ENCODE peak calls at places on chromosomes 4 and X, in eight cellular contexts. I is cardiac muscle cell, S is brain microvascular endothelial cell, K is gastrocnemius medialis, A is tibial nerve, P is HFF-Myc, J is OCI-LY7, M is AG09319. T is an unnamed sample.

GRCh38 chrX:1507511-1508463 is 29.2 kb downstream of the P2RY8 start:
- DNase-seq in M (no peak), K (no peak), P (no peak), J (no peak), S (no peak), I (no peak), A (no peak), T (no peak)

GRCh38 chrX:78595901-78596502 is 63.1 kb downstream of the RTL3 start:
- DNase-seq in K (no peak), S (no peak), A (no peak), J (peak; percentile 13), I (peak; percentile 44), M (no peak), P (no peak), T (peak; percentile 5)

GRCh38 chr4:38177792-38178665 is 217.8 kb downstream of the PTTG2 start:
- DNase-seq in A (peak; percentile 55), I (peak; percentile 83), M (no peak), S (no peak), P (no peak), K (peak; percentile 81), J (no peak), T (peak; percentile 26)

GRCh38 chrX:154450312-154450711 is 6.4 kb downstream of the FAM50A start:
- DNase-seq in M (no peak), K (no peak), I (no peak), P (no peak), J (no peak), A (no peak), S (no peak), T (no peak)

GRCh38 chr4:56674984-56675383 is 6.1 kb downstream of the HOPX start:
- DNase-seq in M (no peak), K (no peak), S (peak; percentile 43), P (no peak), I (no peak), J (no peak), A (no peak), T (peak; percentile 22)

GRCh38 chrX:47802589-47802988 is 34.1 kb upstream of the ZNF81 start:
- DNase-seq in K (no peak), S (no peak), A (no peak), J (no peak), M (no peak), I (peak; percentile 11), P (no peak), T (no peak)

GRCh38 chrX:72714471-72714916 is 388 bp upstream of the PHKA1 start:
- DNase-seq in J (no peak), K (peak; percentile 90), P (no peak), I (peak; percentile 86), S (peak; percentile 37), M (peak; percentile 12), A (peak; percentile 33), T (peak; percentile 87)

GRCh38 chr4:110518889-110519490 is 43.0 kb downstream of the ENPEP start:
- DNase-seq in P (no peak), J (peak; percentile 37), A (no peak), M (no peak), S (peak; percentile 17), K (no peak), I (peak; percentile 40), T (peak; percentile 13)

GRCh38 chrX:151984328-151984727 is 9.9 kb upstream of the GABRE start:
- DNase-seq in A (no peak), K (no peak), I (peak; percentile 87), M (no peak), P (no peak), J (no peak), S (peak; percentile 84), T (peak; percentile 82)

GRCh38 chr4:104447346-104447745 is 47.3 kb downstream of the CXXC4 start:
- DNase-seq in P (no peak), S (no peak), A (no peak), M (no peak), J (no peak), K (no peak), I (no peak), T (no peak)

GRCh38 chr4:174528226-174528625 is 5.9 kb upstream of the HPGD start:
- DNase-seq in P (no peak), I (no peak), M (no peak), A (no peak), S (no peak), J (no peak), K (no peak), T (no peak)

GRCh38 chr4:169492436-169493163 is 119.8 kb downstream of the NEK1 start:
- DNase-seq in A (no peak), J (peak; percentile 45), P (peak; percentile 19), M (no peak), S (peak; percentile 41), I (peak; percentile 56), K (no peak), T (peak; percentile 18)

GRCh38 chr4:81214518-81215218 is 354 bp downstream of the PRKG2 start:
- DNase-seq in K (no peak), M (no peak), A (no peak), S (peak; percentile 9), P (no peak), I (peak; percentile 53), J (no peak), T (no peak)

GRCh38 chrX:153245288-153245731 is 66.2 kb downstream of the MAGEA1 start:
- DNase-seq in M (no peak), A (no peak), P (no peak), S (no peak), J (peak; percentile 60), K (no peak), I (no peak), T (no peak)

GRCh38 chrX:50973199-50973598 is 62.7 kb downstream of the BMP15 start:
- DNase-seq in J (no peak), P (no peak), M (no peak), S (no peak), K (no peak), I (no peak), A (no peak), T (no peak)

GRCh38 chr4:9979101-9979815 is 42.0 kb downstream of the SLC2A9 start:
- DNase-seq in J (no peak), K (no peak), S (peak; percentile 38), I (no peak), P (no peak), M (no peak), A (no peak), T (no peak)

GRCh38 chrX:78514852-78515251 is 144.3 kb downstream of the RTL3 start:
- DNase-seq in J (no peak), M (no peak), A (no peak), P (no peak), S (no peak), I (no peak), K (no peak), T (peak; percentile 42)

GRCh38 chrX:110418857-110419249 is 60.2 kb downstream of the RTL9 start:
- DNase-seq in I (peak; percentile 67), A (no peak), M (no peak), P (peak; percentile 64), K (no peak), S (peak; percentile 18), J (no peak), T (peak; percentile 62)

GRCh38 chr4:136917312-136918110 is 614.8 kb downstream of the PCDH18 start:
- DNase-seq in K (no peak), J (no peak), M (no peak), A (no peak), P (no peak), I (no peak), S (no peak), T (no peak)

GRCh38 chr4:108360857-108361820 is 192.4 kb upstream of the LEF1 start:
- DNase-seq in P (peak; percentile 57), K (no peak), M (peak; percentile 22), J (no peak), I (peak; percentile 29), S (peak; percentile 77), A (no peak), T (peak; percentile 45)

DNA sequence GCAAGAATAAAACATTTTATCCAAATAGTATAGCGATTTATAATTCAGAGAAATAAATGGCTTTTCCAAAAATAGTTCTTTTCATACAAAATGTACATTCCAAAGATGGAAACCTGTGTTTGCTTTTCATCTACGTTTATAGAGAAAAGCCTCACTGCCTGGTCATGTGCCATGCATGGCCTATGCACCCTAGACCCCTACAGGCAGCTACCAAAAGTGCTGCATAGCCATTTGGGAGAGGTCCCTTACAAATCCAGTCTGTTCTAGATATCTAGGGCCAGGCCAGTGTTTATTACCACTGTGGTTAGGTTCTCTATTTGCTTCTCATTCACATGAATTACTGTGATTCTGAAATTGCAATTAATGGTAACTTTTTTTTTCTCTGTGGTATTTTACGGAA is 17.2 kb downstream of the HMGB2 start:
- DNase-seq in K (no peak), J (peak; percentile 37), P (no peak), M (no peak), A (no peak), I (peak; percentile 7), S (no peak), T (no peak)
- TF ChIP-seq CTCF in K (no peak), J (peak; percentile 70), P (peak; percentile 32), M (no peak), A (no peak), I (no peak), S (peak; percentile 51), T (peak; percentile 8)

GRCh38 chr4:41258783-41259182 is 2.1 kb downstream of the UCHL1 start:
- DNase-seq in A (no peak), K (no peak), S (peak; percentile 69), P (peak; percentile 33), I (peak; percentile 75), J (peak; percentile 71), M (peak; percentile 25), T (peak; percentile 84)
- TF ChIP-seq CTCF in A (peak; percentile 5), K (no peak), S (peak; percentile 72), P (peak; percentile 40), I (peak; percentile 57), J (peak; percentile 71), M (peak; percentile 56), T (peak; percentile 50)

GRCh38 chr4:162921178-162921785 is 245.4 kb downstream of the NAF1 start:
- DNase-seq in J (no peak), M (no peak), P (no peak), S (no peak), I (no peak), A (no peak), K (no peak), T (no peak)

GRCh38 chr4:162920649-162921048 is 246.0 kb downstream of the NAF1 start:
- DNase-seq in J (no peak), P (no peak), A (no peak), K (no peak), S (no peak), M (no peak), I (no peak), T (no peak)
- TF ChIP-seq CTCF in J (no peak), P (no peak), A (no peak), K (no peak), S (no peak), M (no peak), I (no peak), T (no peak)

GRCh38 chr4:106041294-106042002 is 146.2 kb downstream of the NPNT start:
- DNase-seq in A (no peak), P (no peak), M (no peak), J (no peak), K (no peak), I (no peak), S (no peak), T (no peak)
- TF ChIP-seq CTCF in A (no peak), P (no peak), M (no peak), J (no peak), K (no peak), I (no peak), S (no peak), T (no peak)

GRCh38 chr4:121998024-121998423 is 46.2 kb upstream of the TRPC3 start:
- DNase-seq in S (no peak), I (no peak), J (peak; percentile 1), K (no peak), P (no peak), M (no peak), A (no peak), T (peak; percentile 41)
- TF ChIP-seq CTCF in S (peak; percentile 39), I (no peak), J (peak; percentile 22), K (no peak), P (peak; percentile 34), M (peak; percentile 17), A (no peak), T (no peak)